ENCODE peak calls at places on chromosomes 16 and 17, in eight cellular contexts. R, F, P, W, H, I, G and C are unnamed samples.
A peak's percentile ranks its signal among the peaks of the same experiment; 100 is the strongest.

GRCh38 chr17:77834170-77835115 is 124.1 kb upstream of the TNRC6C start:
- DNase-seq in R (peak; percentile 8), F (peak; percentile 33), P (peak; percentile 66), W (peak; percentile 82), H (peak; percentile 92), I (peak; percentile 79), G (no peak), C (peak; percentile 55)

GRCh38 chr17:72603346-72604242 is 482.8 kb downstream of the SOX9 start:
- DNase-seq in R (no peak), F (peak; percentile 46), P (no peak), W (no peak), H (no peak), I (no peak), G (no peak), C (no peak)

GRCh38 chr17:18033442-18034099 is 5.4 kb downstream of the ATPAF2 start:
- DNase-seq in R (peak; percentile 54), F (peak; percentile 63), P (peak; percentile 50), W (peak; percentile 77), H (peak; percentile 48), I (peak; percentile 79), G (no peak), C (peak; percentile 53)

GRCh38 chr16:14377326-14377725 is 252.7 kb downstream of the PARN start:
- DNase-seq in R (no peak), F (no peak), P (no peak), W (no peak), H (no peak), I (no peak), G (no peak), C (no peak)

GRCh38 chr16:85759136-85759535 is 8.2 kb upstream of the C16orf74 start:
- DNase-seq in R (no peak), F (no peak), P (no peak), W (no peak), H (no peak), I (peak; percentile 76), G (no peak), C (no peak)

GRCh38 chr16:878071-878784 is 77.7 kb upstream of the GNG13 start:
- DNase-seq in R (no peak), F (no peak), P (no peak), W (no peak), H (no peak), I (peak; percentile 67), G (no peak), C (no peak)

GRCh38 chr17:41710472-41711090 is 1.6 kb upstream of the GAST start:
- DNase-seq in R (no peak), F (no peak), P (no peak), W (no peak), H (no peak), I (no peak), G (no peak), C (no peak)

GRCh38 chr17:72122668-72123495 is 2.1 kb downstream of the SOX9 start:
- DNase-seq in R (peak; percentile 32), F (no peak), P (no peak), W (peak; percentile 49), H (peak; percentile 71), I (peak; percentile 54), G (no peak), C (peak; percentile 70)

GRCh38 chr16:57651344-57652333 is 16.5 kb upstream of the ADGRG3 start:
- DNase-seq in R (no peak), F (no peak), P (no peak), W (no peak), H (no peak), I (no peak), G (no peak), C (no peak)

GRCh38 chr16:84180519-84181140 is 6.2 kb downstream of the TAF1C start:
- DNase-seq in R (no peak), F (no peak), P (no peak), W (no peak), H (no peak), I (no peak), G (no peak), C (no peak)

GRCh38 chr17:4604111-4604644 is 19.8 kb downstream of the SMTNL2 start:
- DNase-seq in R (no peak), F (no peak), P (no peak), W (peak; percentile 92), H (no peak), I (peak; percentile 54), G (no peak), C (no peak)

GRCh38 chr17:34797724-34798123 is 163.5 kb downstream of the CCT6B start:
- DNase-seq in R (peak; percentile 15), F (no peak), P (peak; percentile 18), W (peak; percentile 42), H (no peak), I (no peak), G (no peak), C (peak; percentile 24)

GRCh38 chr16:79754081-79754872 is 153.7 kb upstream of the MAF start:
- DNase-seq in R (no peak), F (no peak), P (no peak), W (no peak), H (no peak), I (no peak), G (no peak), C (no peak)

GRCh38 chr17:48047113-48047740 is 932 bp upstream of the NFE2L1 start:
- DNase-seq in R (no peak), F (no peak), P (no peak), W (no peak), H (no peak), I (no peak), G (no peak), C (no peak)

GRCh38 chr16:3022208-3022696 is 1.5 kb downstream of the HCFC1R1 start:
- DNase-seq in R (peak; percentile 95), F (peak; percentile 92), P (peak; percentile 81), W (peak; percentile 93), H (peak; percentile 96), I (peak; percentile 93), G (no peak), C (peak; percentile 92)

GRCh38 chr17:19713462-19713861 is 2.9 kb downstream of the SLC47A2 start:
- DNase-seq in R (no peak), F (no peak), P (no peak), W (no peak), H (no peak), I (no peak), G (no peak), C (peak; percentile 38)

GRCh38 chr17:78137392-78138203 is 7.0 kb downstream of the TMC8 start:
- DNase-seq in R (peak; percentile 69), F (no peak), P (peak; percentile 59), W (no peak), H (no peak), I (peak; percentile 72), G (no peak), C (peak; percentile 36)

GRCh38 chr17:3959295-3959899 is 4.8 kb downstream of the ATP2A3 start:
- DNase-seq in R (peak; percentile 84), F (peak; percentile 43), P (no peak), W (no peak), H (no peak), I (peak; percentile 70), G (no peak), C (no peak)

GRCh38 chr16:46920402-46921068 is 36.4 kb downstream of the GPT2 start:
- DNase-seq in R (peak; percentile 50), F (no peak), P (no peak), W (no peak), H (no peak), I (no peak), G (no peak), C (peak; percentile 82)

GRCh38 chr17:57708401-57708800 is 36.7 kb downstream of the CCDC182 start:
- DNase-seq in R (no peak), F (no peak), P (no peak), W (no peak), H (no peak), I (no peak), G (no peak), C (no peak)

GRCh38 chr16:47731252-47731651 is 270.1 kb downstream of the PHKB start:
- DNase-seq in R (no peak), F (peak; percentile 97), P (no peak), W (no peak), H (no peak), I (no peak), G (no peak), C (no peak)

GRCh38 chr16:72568502-72568901 is 396.5 kb upstream of the PMFBP1 start:
- DNase-seq in R (no peak), F (no peak), P (no peak), W (no peak), H (no peak), I (no peak), G (no peak), C (no peak)

DNA sequence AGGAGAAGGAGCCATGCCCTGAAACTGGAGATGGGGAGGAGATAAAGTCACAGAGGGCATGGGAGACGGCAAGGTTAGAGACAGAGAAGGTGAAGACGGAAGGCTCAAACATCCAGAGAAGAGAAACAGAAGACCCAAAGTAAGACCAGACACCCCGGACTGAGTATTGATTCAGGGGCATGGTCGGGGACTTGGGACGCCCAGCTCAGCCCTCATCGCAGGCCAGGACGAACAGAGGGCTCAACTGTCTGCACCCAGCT is 1.1 kb downstream of the XYLT1 start:
- DNase-seq in R (no peak), F (no peak), P (no peak), W (no peak), H (no peak), I (no peak), G (no peak), C (no peak)
- H3K27ac ChIP-seq in R (no peak overlapping the region), F (peak overlapping the region; percentile 21), P (peak overlapping the region; percentile 36), W (peak overlapping the region; percentile 89), H (peak overlapping the region; percentile 99), I (peak overlapping the region; percentile 52), G (peak overlapping the region; percentile 85), C (no peak overlapping the region)

GRCh38 chr16:66081967-66082366 is 284.5 kb upstream of the CDH5 start:
- DNase-seq in R (no peak), F (peak; percentile 60), P (no peak), W (no peak), H (no peak), I (no peak), G (no peak), C (no peak)
- H3K27ac ChIP-seq in R (no peak overlapping the region), F (no peak overlapping the region), P (no peak overlapping the region), W (no peak overlapping the region), H (no peak overlapping the region), I (no peak overlapping the region), G (no peak overlapping the region), C (no peak overlapping the region)

DNA sequence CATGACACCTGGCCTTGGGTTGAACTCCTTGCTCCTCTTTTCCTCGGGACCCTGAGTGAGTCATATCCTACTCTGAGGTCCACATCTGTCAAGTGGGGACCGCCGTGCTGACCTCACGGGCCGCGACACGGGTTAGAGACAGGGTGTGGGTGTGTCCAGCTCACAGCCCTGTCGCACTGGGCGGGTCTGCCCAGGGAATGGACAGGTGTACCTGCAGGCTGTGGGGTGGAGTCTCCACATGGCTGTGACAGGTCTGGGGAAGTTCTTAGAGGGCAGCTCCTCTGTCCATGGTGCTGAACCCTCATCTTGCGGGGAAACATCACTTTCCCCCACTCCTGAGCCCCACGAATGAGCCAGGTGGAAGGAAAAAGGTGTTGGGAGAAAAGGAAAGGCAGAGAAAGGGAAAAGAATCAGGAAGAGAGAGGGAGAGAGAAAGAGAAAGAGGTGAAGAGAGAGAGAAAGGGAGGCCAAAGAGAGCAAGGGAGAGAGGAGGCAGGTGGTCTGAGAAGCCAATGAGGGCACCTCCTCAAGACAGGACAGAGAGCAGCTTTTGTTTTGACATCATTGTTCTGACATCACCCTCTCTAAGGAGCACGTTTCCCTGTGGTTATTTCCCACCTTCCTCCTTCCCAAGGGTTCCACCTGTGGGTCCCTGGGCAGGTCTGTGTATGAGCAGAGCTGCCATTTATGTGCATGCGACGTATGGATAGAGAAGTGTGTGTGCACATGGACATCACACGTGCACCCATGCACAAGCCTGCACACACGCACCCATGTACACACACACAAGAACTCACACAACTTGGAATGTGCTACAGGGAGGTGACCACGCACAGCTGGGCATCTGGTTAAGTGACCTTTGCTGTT is 32.6 kb upstream of the CBFA2T3 start:
- DNase-seq in R (peak; percentile 24), F (no peak), P (peak; percentile 44), W (no peak), H (peak; percentile 33), I (no peak), G (no peak), C (peak; percentile 77)
- H3K27ac ChIP-seq in R (no peak overlapping the region), F (no peak overlapping the region), P (no peak overlapping the region), W (no peak overlapping the region), H (no peak overlapping the region), I (no peak overlapping the region), G (no peak overlapping the region), C (no peak overlapping the region)

GRCh38 chr16:68259007-68259406 is 5.3 kb upstream of the SLC7A6 start:
- DNase-seq in R (no peak), F (no peak), P (no peak), W (no peak), H (no peak), I (no peak), G (no peak), C (no peak)
- H3K27ac ChIP-seq in R (no peak overlapping the region), F (no peak overlapping the region), P (no peak overlapping the region), W (no peak overlapping the region), H (peak overlapping the region; percentile 77), I (no peak overlapping the region), G (no peak overlapping the region), C (no peak overlapping the region)